ENCODE peak calls at places on chromosomes 5 and 9, in four cellular contexts. Q is ovary, V is IMR-90, F is upper lobe of right lung. A is an unnamed sample.

GRCh38 chr9:129823163-129823933 is 588 bp downstream of the TOR1A start:
- DNase-seq in V (peak), Q (peak), F (peak), A (no peak)

GRCh38 chr9:76717176-76717575 is 47.1 kb upstream of the PCA3 start:
- DNase-seq in F (no peak), V (no peak), Q (no peak), A (no peak)

GRCh38 chr9:132194508-132194907 is 32.6 kb downstream of the NTNG2 start:
- DNase-seq in Q (no peak), V (no peak), F (no peak), A (no peak)

GRCh38 chr5:31990701-31991110 is 183.4 kb downstream of the GOLPH3 start:
- DNase-seq in F (no peak), V (no peak), Q (no peak), A (no peak)

GRCh38 chr5:123485275-123485674 is 26.7 kb upstream of the CSNK1G3 start:
- DNase-seq in Q (no peak), F (no peak), V (no peak), A (no peak)

GRCh38 chr5:38497946-38498345 is 58.5 kb downstream of the LIFR start:
- DNase-seq in V (peak), F (no peak), Q (no peak), A (no peak)

GRCh38 chr5:123119334-123119986 is 30.4 kb downstream of the PRDM6 start:
- DNase-seq in V (peak), Q (peak), F (no peak), A (peak)

GRCh38 chr5:136057401-136057951 is 28.7 kb downstream of the TGFBI start:
- DNase-seq in Q (no peak), V (peak), F (no peak), A (no peak)

GRCh38 chr5:8516356-8516755 is 647.4 kb downstream of the MTRR start:
- DNase-seq in Q (no peak), V (no peak), F (no peak), A (no peak)

GRCh38 chr5:161406880-161407279 is 139.6 kb downstream of the GABRB2 start:
- DNase-seq in F (no peak), V (no peak), Q (no peak), A (no peak)

GRCh38 chr9:7153134-7153533 is 395.4 kb downstream of the KDM4C start:
- DNase-seq in V (no peak), F (no peak), Q (no peak), A (no peak)

GRCh38 chr9:6968271-6968670 is 210.5 kb downstream of the KDM4C start:
- DNase-seq in Q (no peak), V (peak), F (no peak), A (no peak)

GRCh38 chr5:5613261-5613990 is 190.9 kb downstream of the ICE1 start:
- DNase-seq in Q (no peak), F (no peak), V (no peak), A (no peak)

DNA sequence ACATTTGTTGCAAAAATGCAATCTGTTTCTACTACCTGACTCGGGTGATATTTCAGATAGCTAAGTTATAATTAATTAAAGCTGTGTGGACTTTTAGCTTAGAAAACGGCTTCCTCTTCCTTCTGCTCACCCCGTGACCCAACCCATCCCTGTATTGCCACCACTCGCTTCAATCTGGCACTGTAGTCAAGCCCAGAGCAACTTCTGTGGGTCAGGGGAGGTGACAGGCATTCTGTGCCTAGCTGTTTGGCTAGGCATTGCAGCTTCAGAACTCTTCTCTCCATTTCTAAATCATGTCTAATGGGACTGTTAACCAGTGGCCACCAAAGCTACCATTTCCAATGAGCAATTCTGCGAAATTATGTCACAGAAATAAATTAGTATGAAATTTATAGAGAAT is 179.7 kb upstream of the TLX3 start:
- DNase-seq in V (no peak), Q (no peak), F (no peak), A (no peak)
- TF ChIP-seq CTCF in V (no peak), Q (no peak), F (no peak), A (no peak)

GRCh38 chr9:133463864-133464615 is 4.3 kb downstream of the CACFD1 start:
- DNase-seq in F (peak), V (no peak), Q (no peak), A (no peak)

GRCh38 chr9:133464638-133465037 is 4.9 kb downstream of the CACFD1 start:
- DNase-seq in F (no peak), Q (no peak), V (no peak), A (no peak)

GRCh38 chr9:133460405-133461175 is 812 bp downstream of the CACFD1 start:
- DNase-seq in F (peak), V (no peak), Q (no peak), A (no peak)

GRCh38 chr9:133461975-133462374 is 2.2 kb downstream of the CACFD1 start:
- DNase-seq in F (no peak), Q (no peak), V (no peak), A (no peak)

GRCh38 chr9:133463234-133463863 is 3.6 kb downstream of the CACFD1 start:
- DNase-seq in F (no peak), V (no peak), Q (no peak), A (no peak)
- TF ChIP-seq CTCF in F (no peak), V (no peak), Q (no peak), A (no peak)

GRCh38 chr9:77765781-77766259 is 117.7 kb upstream of the GNA14 start:
- DNase-seq in V (no peak), Q (no peak), F (no peak), A (no peak)

GRCh38 chr9:77769246-77769645 is 121.1 kb upstream of the GNA14 start:
- DNase-seq in V (no peak), F (no peak), Q (no peak), A (no peak)

GRCh38 chr9:77763566-77763965 is 115.4 kb upstream of the GNA14 start:
- DNase-seq in V (no peak), Q (no peak), F (no peak), A (no peak)

GRCh38 chr9:77766587-77766986 is 118.5 kb upstream of the GNA14 start:
- DNase-seq in F (no peak), Q (no peak), V (no peak), A (no peak)

DNA sequence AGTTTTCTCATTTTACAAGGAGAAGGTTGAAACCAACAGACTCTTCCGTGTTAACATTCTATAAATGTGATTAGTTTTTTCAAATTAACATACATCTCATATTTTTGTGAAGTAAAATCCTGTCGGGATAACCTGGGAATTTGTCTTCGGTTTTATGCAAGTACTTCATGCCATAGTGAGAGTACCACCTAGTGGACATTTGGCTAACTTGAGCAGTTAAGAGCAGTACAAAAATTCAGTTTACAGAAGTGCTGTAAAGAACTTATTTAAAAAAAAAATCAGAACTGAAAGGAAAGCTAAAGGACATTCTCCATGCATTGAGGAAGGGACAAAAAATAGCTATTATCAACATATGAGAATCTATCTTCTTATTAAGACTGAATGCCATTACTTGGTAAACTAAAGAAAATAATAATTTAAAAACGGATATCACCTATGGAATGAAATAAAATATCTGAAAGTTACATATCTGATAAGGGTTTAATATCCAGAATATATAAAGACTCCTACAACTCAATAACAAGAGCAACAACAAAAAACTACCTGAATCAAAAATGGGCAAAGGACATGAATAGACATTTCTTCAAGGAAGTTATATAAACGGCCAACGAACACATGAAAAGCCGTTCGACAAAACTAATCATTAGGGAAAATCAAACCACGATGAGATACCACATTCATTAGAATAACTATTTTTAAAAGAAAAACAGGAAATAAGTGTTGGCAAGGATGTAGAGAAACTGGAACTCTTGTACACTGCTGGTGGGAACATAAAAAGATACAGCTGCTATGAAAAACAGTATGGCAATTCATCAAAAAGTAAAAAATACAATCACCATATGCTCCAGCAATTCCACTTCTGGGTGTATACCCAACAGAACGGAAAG is 117.0 kb upstream of the GNA14 start:
- DNase-seq in V (peak), F (no peak), Q (no peak), A (no peak)
- TF ChIP-seq CTCF in V (peak), F (peak), Q (peak), A (no peak)

GRCh38 chr9:88477300-88477751 is 57.7 kb upstream of the NXNL2 start:
- DNase-seq in V (peak), F (no peak), Q (no peak), A (no peak)
- TF ChIP-seq CTCF in V (no peak), F (no peak), Q (no peak), A (no peak)

GRCh38 chr5:133341915-133342710 is 270.2 kb downstream of the FSTL4 start:
- DNase-seq in F (peak), V (no peak), Q (no peak), A (no peak)
- TF ChIP-seq CTCF in F (no peak), V (no peak), Q (no peak), A (no peak)

GRCh38 chr9:38344566-38345324 is 47.8 kb upstream of the ALDH1B1 start:
- DNase-seq in F (no peak), Q (no peak), V (no peak), A (no peak)

GRCh38 chr9:38346811-38347735 is 45.4 kb upstream of the ALDH1B1 start:
- DNase-seq in Q (no peak), V (no peak), F (no peak), A (no peak)

GRCh38 chr9:38350529-38350928 is 42.0 kb upstream of the ALDH1B1 start:
- DNase-seq in V (no peak), F (no peak), Q (no peak), A (no peak)

GRCh38 chr9:38345851-38346755 is 46.4 kb upstream of the ALDH1B1 start:
- DNase-seq in Q (no peak), V (no peak), F (no peak), A (no peak)

DNA sequence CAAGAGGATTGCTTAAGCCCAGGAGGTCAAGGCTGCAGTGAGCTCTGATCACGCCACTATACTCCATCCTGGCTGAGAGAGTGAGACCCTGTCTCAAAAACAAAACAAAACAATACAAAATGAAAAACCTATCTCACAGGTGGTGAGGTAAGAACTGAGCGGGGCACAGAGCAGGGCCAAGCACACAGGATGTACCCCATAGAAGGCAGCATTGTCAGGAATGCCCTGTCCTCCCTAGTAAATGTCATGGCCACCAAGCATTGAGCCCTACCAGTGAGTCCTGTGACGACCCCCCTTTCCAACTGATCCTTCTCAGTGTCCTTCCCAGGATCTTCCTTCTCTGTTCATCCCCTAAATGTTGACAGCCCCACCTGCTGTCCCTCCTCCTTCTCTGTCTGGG is 44.6 kb upstream of the ALDH1B1 start:
- DNase-seq in Q (no peak), F (no peak), V (no peak), A (no peak)
- TF ChIP-seq CTCF in Q (no peak), F (no peak), V (no peak), A (no peak)

DNA sequence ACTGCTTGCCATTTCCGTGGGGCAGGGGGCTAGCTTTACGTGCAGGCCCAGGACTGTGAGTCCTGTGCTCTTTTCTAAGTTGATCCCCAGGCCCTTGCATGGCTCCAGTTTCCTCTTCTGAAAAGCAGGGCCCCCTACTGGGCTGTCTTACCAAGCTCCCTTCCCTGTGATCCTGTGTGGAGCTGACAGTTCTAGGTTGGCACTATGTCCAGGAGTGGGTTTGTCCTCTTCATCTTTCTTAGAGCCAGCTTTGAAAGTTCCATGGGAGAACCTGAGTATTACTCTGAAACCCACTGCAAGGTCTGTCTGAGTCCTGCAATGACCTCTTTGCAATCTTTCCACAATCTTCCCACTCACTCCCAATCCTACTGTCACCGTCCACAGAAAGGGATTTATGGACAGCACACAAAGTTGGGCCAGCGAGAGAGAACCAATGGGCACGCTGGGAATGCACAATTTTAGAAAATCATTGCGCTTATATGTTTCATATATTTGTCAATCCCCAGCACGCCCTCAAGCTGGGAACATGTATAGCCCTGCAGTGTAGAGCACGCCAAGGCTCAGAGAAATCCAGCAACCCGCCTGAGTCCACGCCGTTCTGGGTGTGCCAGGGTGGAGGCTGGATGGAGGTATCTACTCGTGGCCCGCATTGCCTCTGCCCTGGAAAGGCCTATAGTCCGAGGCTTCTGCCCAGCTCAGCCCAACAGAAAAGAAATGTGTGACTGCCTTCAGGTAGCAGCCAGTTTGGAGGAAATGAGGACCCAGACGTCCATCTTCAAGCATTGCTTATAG is 18.0 kb downstream of the S1PR3 start:
- DNase-seq in V (no peak), F (no peak), Q (no peak), A (no peak)
- TF ChIP-seq CTCF in V (no peak), F (no peak), Q (no peak), A (no peak)

DNA sequence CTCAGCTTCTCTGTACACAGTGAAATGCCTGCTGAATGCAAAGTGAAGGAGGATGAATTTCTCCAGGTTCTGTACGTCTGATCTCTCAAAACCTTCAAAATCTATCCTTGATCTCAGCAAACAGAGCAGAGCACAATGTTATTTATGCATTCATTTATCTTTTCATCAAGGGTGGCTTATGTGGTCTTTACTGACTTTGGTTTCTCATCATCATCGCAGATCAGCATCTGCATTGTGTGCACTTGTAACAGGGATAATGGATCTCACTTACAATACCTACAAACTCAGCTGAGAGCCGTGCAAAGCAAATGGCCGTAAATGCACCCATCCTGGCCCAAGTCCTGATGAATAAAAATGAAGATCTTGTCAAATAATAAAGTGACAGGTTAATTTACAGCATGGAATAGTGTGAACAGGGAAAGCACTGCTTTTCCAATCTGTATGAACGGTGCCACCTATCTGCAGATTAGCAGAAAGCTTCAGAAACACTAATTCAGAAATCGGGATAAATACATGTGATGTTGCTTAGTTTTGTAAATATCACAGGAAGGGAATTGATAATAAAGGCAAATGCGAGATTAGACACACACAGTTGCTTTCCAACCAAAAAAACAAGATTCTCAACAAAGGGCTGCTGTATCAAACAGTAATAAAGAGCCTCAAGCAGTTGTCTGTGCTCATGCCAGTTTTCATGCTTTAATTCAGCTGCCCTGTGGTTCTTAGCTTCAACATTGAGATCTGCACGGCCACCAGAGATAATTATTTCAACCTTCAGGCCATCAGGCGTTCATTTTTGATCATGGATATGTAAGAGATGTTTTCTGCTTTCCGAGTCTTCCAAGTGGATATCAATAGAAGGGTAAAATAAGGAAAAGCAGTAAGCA is 153.3 kb upstream of the POU5F2 start:
- DNase-seq in Q (no peak), F (no peak), V (peak), A (no peak)
- TF ChIP-seq CTCF in Q (no peak), F (peak), V (peak), A (no peak)

GRCh38 chr5:36417668-36418067 is 116.0 kb upstream of the RANBP3L start:
- DNase-seq in Q (no peak), V (no peak), F (no peak), A (no peak)

GRCh38 chr5:36417221-36417620 is 115.5 kb upstream of the RANBP3L start:
- DNase-seq in V (no peak), F (no peak), Q (no peak), A (no peak)

GRCh38 chr5:36418172-36418979 is 116.7 kb upstream of the RANBP3L start:
- DNase-seq in V (no peak), F (no peak), Q (no peak), A (no peak)

GRCh38 chr5:36422957-36423356 is 121.3 kb upstream of the RANBP3L start:
- DNase-seq in V (no peak), Q (no peak), F (no peak), A (no peak)
- TF ChIP-seq CTCF in V (no peak), Q (no peak), F (no peak), A (no peak)

A was measured in mesothelial cell of epicardium.